ENCODE peak calls at places on chromosomes 12 and 14, in six cellular contexts. F, J, G, E, R and I are unnamed samples.
A peak's percentile ranks its signal among the peaks of the same experiment; 100 is the strongest.

GRCh38 chr12:56684745-56685369 is 3.2 kb downstream of the PTGES3 start:
- DNase-seq in E (no peak), J (peak; percentile 35), F (no peak), G (peak; percentile 26), R (no peak), I (no peak)

GRCh38 chr12:113157218-113157859 is 7.8 kb downstream of the CFAP73 start:
- DNase-seq in G (no peak), J (no peak), R (no peak), F (no peak), E (no peak), I (no peak)

GRCh38 chr12:108734200-108734906 is 3.0 kb upstream of the CORO1C start:
- DNase-seq in G (peak; percentile 55), F (peak; percentile 50), J (peak; percentile 64), R (peak; percentile 79), E (peak; percentile 69), I (no peak)

GRCh38 chr12:117472983-117473382 is 111.6 kb upstream of the NOS1 start:
- DNase-seq in R (no peak), E (peak; percentile 20), G (no peak), F (no peak), J (no peak), I (no peak)

GRCh38 chr12:50960130-50960529 is 7.8 kb downstream of the HIGD1C start:
- DNase-seq in F (no peak), E (no peak), R (peak; percentile 63), J (no peak), G (no peak), I (no peak)

GRCh38 chr12:132707241-132707640 is 3.4 kb upstream of the PGAM5 start:
- DNase-seq in E (no peak), F (no peak), J (no peak), R (no peak), G (no peak), I (no peak)

GRCh38 chr12:100376166-100376565 is 19.3 kb downstream of the SLC17A8 start:
- DNase-seq in E (no peak), J (no peak), G (no peak), F (no peak), R (no peak), I (no peak)

GRCh38 chr12:5101686-5102085 is 58.0 kb downstream of the KCNA5 start:
- DNase-seq in E (no peak), G (no peak), F (no peak), R (no peak), J (no peak), I (no peak)

GRCh38 chr14:23895480-23895879 is 58.1 kb upstream of the DHRS4 start:
- DNase-seq in F (no peak), J (no peak), G (no peak), R (peak; percentile 6), E (no peak), I (no peak)

GRCh38 chr12:90062799-90063198 is 354.2 kb upstream of the ATP2B1 start:
- DNase-seq in R (no peak), G (no peak), J (no peak), E (no peak), F (no peak), I (no peak)

GRCh38 chr12:106138646-106139421 is at the start of gene NUAK1:
- DNase-seq in G (peak; percentile 83), R (peak; percentile 58), E (peak; percentile 68), J (peak; percentile 85), F (no peak), I (no peak)
- H3K27ac ChIP-seq in G (peak within 1 kb of the TSS; percentile 99), R (peak within 1 kb of the TSS; percentile 100), E (peak within 1 kb of the TSS; percentile 94), J (peak within 1 kb of the TSS; percentile 100), F (no peak within 1 kb of the TSS), I (peak within 1 kb of the TSS; percentile 89)

GRCh38 chr12:71567562-71567961 is 96.1 kb downstream of the ZFC3H1 start:
- DNase-seq in R (no peak), F (no peak), G (no peak), E (no peak), J (no peak), I (no peak)
- H3K27ac ChIP-seq in R (no peak overlapping the region), F (no peak overlapping the region), G (no peak overlapping the region), E (no peak overlapping the region), J (no peak overlapping the region), I (no peak overlapping the region)

DNA sequence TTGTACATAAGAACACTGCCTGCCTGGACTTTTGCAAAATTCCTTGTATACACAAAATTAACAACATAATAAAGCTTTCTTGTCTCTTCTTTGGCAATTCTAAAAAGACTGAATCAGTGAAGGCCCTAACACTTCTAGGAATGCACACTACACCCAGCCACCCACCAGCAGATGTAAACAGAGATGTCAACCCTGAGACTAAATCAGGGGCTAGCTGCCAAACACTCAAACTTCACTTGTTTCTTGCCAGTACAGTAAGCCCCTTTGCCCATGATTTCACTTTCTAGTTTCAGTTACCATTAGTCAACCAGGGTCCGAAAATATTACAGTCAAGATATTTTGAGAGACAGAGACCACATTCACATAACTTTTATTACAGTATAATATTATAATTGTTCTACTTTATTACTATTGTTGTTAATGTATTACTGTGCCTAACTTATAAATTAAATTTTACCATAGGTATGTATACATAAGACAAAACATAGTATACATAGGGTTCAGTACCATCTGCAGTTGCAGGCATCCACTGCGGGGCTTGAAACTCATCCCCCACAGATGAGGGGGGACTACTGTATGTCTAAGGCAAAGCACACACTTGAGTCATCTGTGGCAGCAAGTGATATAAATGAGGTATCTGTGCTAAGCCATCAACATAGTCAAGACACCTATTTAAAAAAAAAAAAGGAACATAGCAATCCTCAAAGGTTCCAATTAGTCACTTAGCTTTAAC is 15.3 kb downstream of the DCAF5 start:
- DNase-seq in G (no peak), E (no peak), F (no peak), R (peak; percentile 14), J (no peak), I (no peak)
- H3K27ac ChIP-seq in G (no peak overlapping the region), E (no peak overlapping the region), F (no peak overlapping the region), R (peak overlapping the region; percentile 3), J (no peak overlapping the region), I (peak overlapping the region; percentile 46)

DNA sequence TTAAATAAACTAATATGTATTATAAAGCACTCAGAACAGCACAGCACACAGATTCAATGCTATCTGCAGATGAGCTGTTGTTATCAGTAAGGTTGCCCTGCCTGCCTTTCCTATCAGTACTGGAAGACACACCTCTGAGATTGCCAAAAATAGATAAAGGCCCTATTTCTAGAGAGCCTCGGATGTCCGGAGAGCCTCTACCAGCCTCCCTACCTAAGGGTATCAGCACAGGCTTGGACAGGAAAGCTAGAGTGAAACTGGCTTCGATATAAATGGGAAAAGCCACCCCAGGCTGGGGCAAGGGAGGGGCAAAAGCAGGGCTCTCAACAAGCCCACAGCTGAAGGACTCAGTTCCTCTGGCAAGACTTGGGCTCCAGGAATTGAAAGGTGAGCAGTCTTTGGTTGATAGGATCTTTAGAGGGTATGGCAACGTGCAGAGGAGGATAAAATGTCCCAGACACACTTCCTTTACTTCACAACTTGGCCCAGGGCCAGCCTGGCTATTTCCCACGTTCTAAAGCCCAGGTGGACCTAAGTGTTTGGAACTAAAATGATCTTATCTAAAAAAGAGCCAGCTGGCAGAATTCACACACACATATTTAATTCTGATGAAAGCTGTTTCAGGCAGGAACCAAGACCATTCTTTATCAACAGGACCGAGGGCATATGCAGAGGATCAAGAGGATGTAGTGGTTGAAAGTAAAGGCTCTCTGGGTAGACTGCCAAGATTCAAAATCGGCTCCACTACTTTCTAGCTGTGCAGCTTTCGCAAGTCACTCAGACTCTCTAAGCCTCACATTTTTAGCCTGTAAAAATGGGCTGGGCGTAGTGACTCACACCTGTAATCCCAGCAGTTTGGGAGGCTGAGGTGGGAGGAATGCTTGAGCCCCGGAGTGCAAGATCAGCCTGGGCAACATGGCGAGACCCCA is 37.8 kb upstream of the ITPR2 start:
- DNase-seq in J (no peak), F (peak; percentile 52), R (peak; percentile 92), E (peak; percentile 94), G (no peak), I (no peak)
- H3K27ac ChIP-seq in J (no peak overlapping the region), F (peak overlapping the region; percentile 44), R (no peak overlapping the region), E (peak overlapping the region; percentile 84), G (no peak overlapping the region), I (peak overlapping the region; percentile 24)

GRCh38 chr14:94559638-94560290 is 1.5 kb upstream of the SERPINA4 start:
- DNase-seq in J (peak; percentile 94), G (no peak), E (no peak), R (no peak), F (no peak), I (no peak)

GRCh38 chr14:94562019-94562418 is 777 bp downstream of the SERPINA4 start:
- DNase-seq in J (no peak), E (no peak), G (no peak), F (no peak), R (no peak), I (no peak)

GRCh38 chr14:94560291-94560665 is 964 bp upstream of the SERPINA4 start:
- DNase-seq in F (no peak), E (no peak), J (no peak), R (no peak), G (no peak), I (no peak)

GRCh38 chr14:94561656-94562010 is 391 bp downstream of the SERPINA4 start:
- DNase-seq in J (no peak), F (no peak), R (no peak), E (peak; percentile 18), G (no peak), I (no peak)

GRCh38 chr14:94560782-94561655 is at the start of gene SERPINA4:
- DNase-seq in J (no peak), G (no peak), F (no peak), E (peak; percentile 60), R (no peak), I (no peak)
- H3K27ac ChIP-seq in J (peak within 1 kb of the TSS; percentile 81), G (no peak within 1 kb of the TSS), F (no peak within 1 kb of the TSS), E (peak within 1 kb of the TSS; percentile 63), R (no peak within 1 kb of the TSS), I (no peak within 1 kb of the TSS)

GRCh38 chr14:91957876-91958313 is 10.4 kb upstream of the FBLN5 start:
- DNase-seq in G (no peak), R (no peak), J (peak; percentile 68), F (no peak), E (no peak), I (no peak)

GRCh38 chr14:91956616-91957015 is 9.1 kb upstream of the FBLN5 start:
- DNase-seq in J (no peak), E (no peak), F (no peak), R (no peak), G (no peak), I (no peak)

GRCh38 chr14:91947196-91948184 is at the start of gene FBLN5:
- DNase-seq in F (no peak), R (peak; percentile 85), E (peak; percentile 65), J (no peak), G (peak; percentile 88), I (no peak)

GRCh38 chr14:91955168-91955567 is 7.7 kb upstream of the FBLN5 start:
- DNase-seq in E (no peak), J (no peak), F (no peak), R (no peak), G (no peak), I (no peak)

DNA sequence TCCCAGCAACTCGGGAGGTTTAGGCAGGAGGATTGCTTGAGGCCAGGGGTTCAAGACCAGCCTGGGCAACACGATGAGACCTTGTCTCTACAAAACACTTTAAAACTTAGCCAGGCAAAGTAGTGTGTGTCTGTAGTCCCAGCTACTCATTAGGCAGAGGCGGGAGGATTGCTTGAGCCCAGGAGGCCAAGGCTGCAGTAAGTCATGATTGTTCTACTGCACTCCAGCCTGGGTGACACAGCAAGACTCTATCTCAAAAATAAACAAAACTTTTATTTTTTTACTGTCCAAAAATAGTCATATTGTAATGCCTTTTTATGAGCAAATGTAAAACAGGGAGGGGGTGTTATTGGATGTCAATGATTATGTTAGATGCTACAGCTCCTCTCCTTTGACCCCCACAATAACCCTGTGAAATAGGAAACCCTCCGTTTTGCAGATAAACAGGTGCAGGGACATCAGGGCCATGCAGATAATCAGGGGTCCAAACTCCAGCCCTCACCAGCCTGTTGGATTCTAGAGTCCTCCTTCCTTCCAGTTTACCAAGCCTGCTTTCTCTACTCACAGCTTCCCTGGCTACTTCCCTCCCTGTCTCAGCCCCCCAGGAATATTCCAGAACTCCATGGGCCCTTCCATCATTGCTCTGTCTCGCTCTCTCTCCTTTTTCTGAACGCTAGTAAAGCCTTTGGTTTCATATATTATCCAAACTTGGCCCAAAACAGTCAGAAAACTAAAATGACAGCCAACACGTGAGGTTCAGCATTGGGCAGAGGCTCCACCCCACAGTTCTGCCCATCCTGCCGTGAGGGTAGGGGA is 5.9 kb upstream of the FBLN5 start:
- DNase-seq in R (no peak), G (no peak), F (no peak), E (no peak), J (no peak), I (no peak)
- H3K27ac ChIP-seq in R (no peak overlapping the region), G (no peak overlapping the region), F (no peak overlapping the region), E (no peak overlapping the region), J (no peak overlapping the region), I (no peak overlapping the region)